ENCODE peak calls at places on chromosomes 4 and X, in eight cellular contexts. T, A, R, M, B, H, G and W are unnamed samples.

GRCh38 chrX:153765138-153766079 is 1.4 kb downstream of the PLXNB3 start:
- DNase-seq in T (peak; percentile 42), M (peak; percentile 33), B (no peak), G (no peak), R (no peak), H (no peak), A (no peak), W (no peak)

GRCh38 chrX:38103857-38104812 is 97.8 kb downstream of the SYTL5 start:
- DNase-seq in R (no peak), H (no peak), A (no peak), T (peak; percentile 3), G (no peak), M (no peak), B (no peak), W (no peak)

GRCh38 chrX:18681996-18682395 is 10.1 kb upstream of the RS1 start:
- DNase-seq in A (no peak), T (no peak), H (no peak), B (no peak), M (no peak), R (no peak), G (no peak), W (no peak)

GRCh38 chr4:156970501-156971167 is 965 bp downstream of the PDGFC start:
- DNase-seq in A (no peak), H (no peak), M (peak; percentile 61), R (peak; percentile 36), B (no peak), T (peak; percentile 80), G (no peak), W (no peak)

GRCh38 chrX:21728276-21728968 is 29.5 kb downstream of the SMPX start:
- DNase-seq in B (no peak), T (no peak), H (no peak), G (no peak), M (no peak), R (no peak), A (no peak), W (no peak)

GRCh38 chrX:24026403-24026801 is 584 bp downstream of the KLHL15 start:
- DNase-seq in A (no peak), G (no peak), R (peak; percentile 19), T (peak; percentile 32), M (no peak), H (no peak), B (no peak), W (no peak)

GRCh38 chr4:88255111-88255510 is 29.2 kb downstream of the PPM1K start:
- DNase-seq in H (no peak), T (no peak), A (no peak), G (no peak), B (no peak), R (no peak), M (no peak), W (no peak)

GRCh38 chr4:73984736-73985527 is 3.1 kb downstream of the PPBP start:
- DNase-seq in H (no peak), G (no peak), A (no peak), R (no peak), B (no peak), M (no peak), T (no peak), W (no peak)

GRCh38 chr4:127889903-127890302 is 9.2 kb downstream of the PLK4 start:
- DNase-seq in T (no peak), H (no peak), A (no peak), R (peak; percentile 7), B (no peak), M (no peak), G (no peak), W (no peak)